ENCODE peak calls at places on chromosomes 5 and 9, in eight cellular contexts. One of them, this sample, is unnamed.

GRCh38 chr9:95509851-95510529 is 6.8 kb downstream of the PTCH1 start:
- DNase-seq in endodermal cell: peak
- DNase-seq in astrocyte: no peak
- DNase-seq in GM12878: no peak
- DNase-seq in HepG2: no peak
- DNase-seq in PC-3: no peak
- DNase-seq in mesenchymal stem cell: no peak
- DNase-seq in colonic mucosa: peak
- DNase-seq in this sample: no peak

GRCh38 chr5:108418172-108418571 is 36.3 kb upstream of the FBXL17 start:
- DNase-seq in PC-3: no peak
- DNase-seq in HepG2: no peak
- DNase-seq in mesenchymal stem cell: no peak
- DNase-seq in astrocyte: no peak
- DNase-seq in GM12878: no peak
- DNase-seq in endodermal cell: no peak
- DNase-seq in colonic mucosa: no peak
- DNase-seq in this sample: no peak

GRCh38 chr5:68007446-68007845 is 208.1 kb upstream of the PIK3R1 start:
- DNase-seq in colonic mucosa: no peak
- DNase-seq in mesenchymal stem cell: peak
- DNase-seq in PC-3: no peak
- DNase-seq in GM12878: no peak
- DNase-seq in astrocyte: peak
- DNase-seq in endodermal cell: no peak
- DNase-seq in HepG2: peak
- DNase-seq in this sample: peak

GRCh38 chr9:88544245-88544644 is 9.3 kb downstream of the NXNL2 start:
- DNase-seq in GM12878: no peak
- DNase-seq in endodermal cell: no peak
- DNase-seq in mesenchymal stem cell: no peak
- DNase-seq in HepG2: no peak
- DNase-seq in colonic mucosa: peak
- DNase-seq in PC-3: no peak
- DNase-seq in astrocyte: no peak
- DNase-seq in this sample: no peak

GRCh38 chr9:136645343-136645902 is 17.3 kb upstream of the EGFL7 start:
- DNase-seq in colonic mucosa: no peak
- DNase-seq in GM12878: no peak
- DNase-seq in mesenchymal stem cell: no peak
- DNase-seq in HepG2: no peak
- DNase-seq in endodermal cell: no peak
- DNase-seq in astrocyte: no peak
- DNase-seq in PC-3: no peak
- DNase-seq in this sample: no peak

GRCh38 chr5:181035991-181036815 is 3.9 kb upstream of the BTNL9 start:
- DNase-seq in PC-3: peak
- DNase-seq in colonic mucosa: no peak
- DNase-seq in mesenchymal stem cell: no peak
- DNase-seq in endodermal cell: peak
- DNase-seq in GM12878: no peak
- DNase-seq in HepG2: no peak
- DNase-seq in astrocyte: no peak
- DNase-seq in this sample: no peak

GRCh38 chr9:136831002-136831719 is 11.1 kb upstream of the AJM1 start:
- DNase-seq in GM12878: no peak
- DNase-seq in astrocyte: no peak
- DNase-seq in PC-3: no peak
- DNase-seq in mesenchymal stem cell: no peak
- DNase-seq in colonic mucosa: no peak
- DNase-seq in HepG2: no peak
- DNase-seq in endodermal cell: no peak
- DNase-seq in this sample: no peak

GRCh38 chr5:81006955-81007636 is 46.9 kb downstream of the RASGRF2 start:
- DNase-seq in mesenchymal stem cell: no peak
- DNase-seq in colonic mucosa: no peak
- DNase-seq in PC-3: no peak
- DNase-seq in astrocyte: no peak
- DNase-seq in endodermal cell: no peak
- DNase-seq in HepG2: no peak
- DNase-seq in GM12878: no peak
- DNase-seq in this sample: no peak

GRCh38 chr5:172370648-172371248 is 83.6 kb downstream of the SH3PXD2B start:
- DNase-seq in colonic mucosa: peak
- DNase-seq in HepG2: peak
- DNase-seq in PC-3: peak
- DNase-seq in astrocyte: peak
- DNase-seq in GM12878: no peak
- DNase-seq in endodermal cell: peak
- DNase-seq in mesenchymal stem cell: peak
- DNase-seq in this sample: peak

GRCh38 chr5:36238896-36239295 is 2.8 kb downstream of the NADK2 start:
- DNase-seq in astrocyte: no peak
- DNase-seq in GM12878: no peak
- DNase-seq in endodermal cell: no peak
- DNase-seq in mesenchymal stem cell: no peak
- DNase-seq in HepG2: no peak
- DNase-seq in PC-3: no peak
- DNase-seq in colonic mucosa: no peak
- DNase-seq in this sample: no peak

GRCh38 chr5:171617787-171618690 is 167.6 kb upstream of the SMIM23 start:
- DNase-seq in astrocyte: no peak
- DNase-seq in endodermal cell: peak
- DNase-seq in colonic mucosa: no peak
- DNase-seq in GM12878: no peak
- DNase-seq in HepG2: no peak
- DNase-seq in mesenchymal stem cell: no peak
- DNase-seq in PC-3: no peak
- DNase-seq in this sample: no peak

GRCh38 chr5:52727568-52727967 is 60.1 kb upstream of the ITGA1 start:
- DNase-seq in colonic mucosa: peak
- DNase-seq in PC-3: peak
- DNase-seq in mesenchymal stem cell: peak
- DNase-seq in HepG2: no peak
- DNase-seq in GM12878: no peak
- DNase-seq in astrocyte: peak
- DNase-seq in endodermal cell: no peak
- DNase-seq in this sample: peak

GRCh38 chr5:40781843-40782409 is 16.2 kb downstream of the PRKAA1 start:
- DNase-seq in PC-3: no peak
- DNase-seq in colonic mucosa: no peak
- DNase-seq in endodermal cell: no peak
- DNase-seq in astrocyte: peak
- DNase-seq in GM12878: no peak
- DNase-seq in HepG2: no peak
- DNase-seq in mesenchymal stem cell: peak
- DNase-seq in this sample: no peak

GRCh38 chr9:99748251-99748650 is 73.4 kb upstream of the NR4A3 start:
- DNase-seq in colonic mucosa: no peak
- DNase-seq in astrocyte: no peak
- DNase-seq in PC-3: no peak
- DNase-seq in GM12878: no peak
- DNase-seq in endodermal cell: no peak
- DNase-seq in mesenchymal stem cell: peak
- DNase-seq in HepG2: no peak
- DNase-seq in this sample: peak

GRCh38 chr9:129145841-129146292 is 32.2 kb downstream of the IER5L start:
- DNase-seq in endodermal cell: peak
- DNase-seq in GM12878: no peak
- DNase-seq in colonic mucosa: peak
- DNase-seq in HepG2: peak
- DNase-seq in mesenchymal stem cell: peak
- DNase-seq in astrocyte: peak
- DNase-seq in PC-3: no peak
- DNase-seq in this sample: no peak

GRCh38 chr5:142056831-142057696 is 44.2 kb upstream of the GNPDA1 start:
- DNase-seq in colonic mucosa: no peak
- DNase-seq in PC-3: peak
- DNase-seq in HepG2: no peak
- DNase-seq in mesenchymal stem cell: no peak
- DNase-seq in endodermal cell: no peak
- DNase-seq in GM12878: no peak
- DNase-seq in astrocyte: no peak
- DNase-seq in this sample: no peak

GRCh38 chr5:123452401-123452800 is 29.2 kb upstream of the CEP120 start:
- DNase-seq in astrocyte: no peak
- DNase-seq in PC-3: no peak
- DNase-seq in endodermal cell: no peak
- DNase-seq in mesenchymal stem cell: no peak
- DNase-seq in HepG2: no peak
- DNase-seq in GM12878: no peak
- DNase-seq in colonic mucosa: no peak
- DNase-seq in this sample: no peak
- H3K9ac ChIP-seq in astrocyte: no peak
- H3K9ac ChIP-seq in PC-3: no peak
- H3K9ac ChIP-seq in endodermal cell: no peak
- H3K9ac ChIP-seq in mesenchymal stem cell: no peak
- H3K9ac ChIP-seq in HepG2: no peak
- H3K9ac ChIP-seq in GM12878: no peak
- H3K9ac ChIP-seq in colonic mucosa: no peak
- H3K9ac ChIP-seq in this sample: no peak

GRCh38 chr9:135563858-135564257 is 2.3 kb downstream of the PAEP start:
- DNase-seq in GM12878: no peak
- DNase-seq in astrocyte: no peak
- DNase-seq in PC-3: no peak
- DNase-seq in colonic mucosa: no peak
- DNase-seq in mesenchymal stem cell: no peak
- DNase-seq in endodermal cell: peak
- DNase-seq in HepG2: no peak
- DNase-seq in this sample: no peak

GRCh38 chr9:135561391-135562234 is at the start of gene PAEP:
- DNase-seq in colonic mucosa: no peak
- DNase-seq in astrocyte: no peak
- DNase-seq in PC-3: peak
- DNase-seq in mesenchymal stem cell: no peak
- DNase-seq in HepG2: peak
- DNase-seq in GM12878: no peak
- DNase-seq in endodermal cell: peak
- DNase-seq in this sample: no peak

GRCh38 chr9:135563039-135563476 is 1.5 kb downstream of the PAEP start:
- DNase-seq in colonic mucosa: no peak
- DNase-seq in mesenchymal stem cell: no peak
- DNase-seq in GM12878: no peak
- DNase-seq in endodermal cell: no peak
- DNase-seq in astrocyte: no peak
- DNase-seq in HepG2: no peak
- DNase-seq in PC-3: no peak
- DNase-seq in this sample: no peak

GRCh38 chr9:135559606-135560005 is 1.9 kb upstream of the PAEP start:
- DNase-seq in mesenchymal stem cell: no peak
- DNase-seq in endodermal cell: peak
- DNase-seq in astrocyte: no peak
- DNase-seq in HepG2: no peak
- DNase-seq in PC-3: peak
- DNase-seq in GM12878: no peak
- DNase-seq in colonic mucosa: no peak
- DNase-seq in this sample: no peak

DNA sequence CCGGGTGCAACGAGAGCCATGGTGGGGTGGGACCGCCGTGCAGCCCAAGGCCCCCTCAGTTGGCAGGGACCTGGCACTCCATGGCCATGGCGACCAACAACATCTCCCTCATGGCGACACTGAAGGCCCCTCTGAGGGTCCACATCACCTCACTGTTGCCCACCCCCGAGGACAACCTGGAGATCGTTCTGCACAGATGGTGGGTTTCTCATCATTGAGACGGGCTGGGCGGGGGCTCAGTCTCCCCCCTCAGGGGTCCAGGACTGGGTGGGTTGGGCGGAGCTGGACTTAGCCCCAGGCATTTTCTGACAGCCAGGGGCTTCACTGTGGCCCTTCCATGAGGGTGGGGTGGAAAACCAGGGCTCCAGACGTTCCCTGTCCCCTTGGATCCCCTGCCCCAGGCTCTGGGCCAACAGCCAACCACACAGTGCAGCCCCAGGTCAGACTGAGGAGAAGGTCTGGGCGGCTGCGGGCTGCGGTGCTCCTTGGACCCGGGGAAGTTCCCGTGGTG is 734 bp downstream of the PAEP start:
- DNase-seq in astrocyte: no peak
- DNase-seq in endodermal cell: no peak
- DNase-seq in mesenchymal stem cell: no peak
- DNase-seq in GM12878: no peak
- DNase-seq in HepG2: no peak
- DNase-seq in PC-3: no peak
- DNase-seq in colonic mucosa: no peak
- DNase-seq in this sample: no peak
- H3K9ac ChIP-seq in astrocyte: no peak
- H3K9ac ChIP-seq in endodermal cell: no peak
- H3K9ac ChIP-seq in mesenchymal stem cell: no peak
- H3K9ac ChIP-seq in GM12878: no peak
- H3K9ac ChIP-seq in HepG2: no peak
- H3K9ac ChIP-seq in PC-3: no peak
- H3K9ac ChIP-seq in colonic mucosa: no peak
- H3K9ac ChIP-seq in this sample: no peak

GRCh38 chr9:679462-679861 is 162.0 kb upstream of the DMRT1 start:
- DNase-seq in colonic mucosa: no peak
- DNase-seq in HepG2: no peak
- DNase-seq in mesenchymal stem cell: no peak
- DNase-seq in astrocyte: no peak
- DNase-seq in PC-3: no peak
- DNase-seq in GM12878: no peak
- DNase-seq in endodermal cell: no peak
- DNase-seq in this sample: no peak

GRCh38 chr9:675697-676370 is 165.7 kb upstream of the DMRT1 start:
- DNase-seq in colonic mucosa: no peak
- DNase-seq in endodermal cell: no peak
- DNase-seq in GM12878: no peak
- DNase-seq in PC-3: no peak
- DNase-seq in HepG2: no peak
- DNase-seq in mesenchymal stem cell: no peak
- DNase-seq in astrocyte: no peak
- DNase-seq in this sample: no peak

GRCh38 chr9:676780-677458 is 164.6 kb upstream of the DMRT1 start:
- DNase-seq in mesenchymal stem cell: no peak
- DNase-seq in colonic mucosa: no peak
- DNase-seq in HepG2: peak
- DNase-seq in GM12878: no peak
- DNase-seq in PC-3: peak
- DNase-seq in endodermal cell: no peak
- DNase-seq in astrocyte: no peak
- DNase-seq in this sample: peak

GRCh38 chr9:680106-680505 is 161.4 kb upstream of the DMRT1 start:
- DNase-seq in colonic mucosa: no peak
- DNase-seq in PC-3: peak
- DNase-seq in GM12878: no peak
- DNase-seq in HepG2: no peak
- DNase-seq in endodermal cell: no peak
- DNase-seq in astrocyte: no peak
- DNase-seq in mesenchymal stem cell: no peak
- DNase-seq in this sample: no peak

GRCh38 chr9:677461-678097 is 163.9 kb upstream of the DMRT1 start:
- DNase-seq in PC-3: no peak
- DNase-seq in HepG2: peak
- DNase-seq in mesenchymal stem cell: no peak
- DNase-seq in colonic mucosa: no peak
- DNase-seq in endodermal cell: no peak
- DNase-seq in astrocyte: peak
- DNase-seq in GM12878: no peak
- DNase-seq in this sample: no peak
- H3K9ac ChIP-seq in PC-3: no peak
- H3K9ac ChIP-seq in HepG2: peak
- H3K9ac ChIP-seq in mesenchymal stem cell: peak
- H3K9ac ChIP-seq in colonic mucosa: no peak
- H3K9ac ChIP-seq in endodermal cell: no peak
- H3K9ac ChIP-seq in astrocyte: peak
- H3K9ac ChIP-seq in GM12878: no peak
- H3K9ac ChIP-seq in this sample: peak

GRCh38 chr5:139667730-139668063 is 19.5 kb downstream of the CXXC5 start:
- DNase-seq in mesenchymal stem cell: peak
- DNase-seq in colonic mucosa: no peak
- DNase-seq in endodermal cell: no peak
- DNase-seq in GM12878: no peak
- DNase-seq in PC-3: no peak
- DNase-seq in HepG2: no peak
- DNase-seq in astrocyte: peak
- DNase-seq in this sample: no peak
- H3K9ac ChIP-seq in mesenchymal stem cell: peak
- H3K9ac ChIP-seq in colonic mucosa: peak
- H3K9ac ChIP-seq in endodermal cell: no peak
- H3K9ac ChIP-seq in GM12878: peak
- H3K9ac ChIP-seq in PC-3: peak
- H3K9ac ChIP-seq in HepG2: no peak
- H3K9ac ChIP-seq in astrocyte: peak
- H3K9ac ChIP-seq in this sample: peak

This sample was measured in mammary epithelial cell.